ENCODE peak calls at places on chromosome 10, in eight cellular contexts. One of them, this sample, is unnamed.

GRCh38 chr10:13915710-13916109 is 328.9 kb downstream of the PRPF18 start:
- DNase-seq in NCI-H1436: no peak
- DNase-seq in GM23248: no peak
- DNase-seq in NCI-H1105: no peak
- DNase-seq in GM12865: no peak
- DNase-seq in activated CD4-positive, CD25-positive, alpha-beta regulatory T cell treated with anti-CD3 and anti-CD28 coated beads, Interleukin-2, amount 50 U/mL, for 72 hours: no peak
- DNase-seq in T-helper 9 cell: no peak
- DNase-seq in CD8-positive, alpha-beta memory T cell: no peak
- DNase-seq in this sample: no peak

GRCh38 chr10:123391275-123392028 is 237.2 kb downstream of the BUB3 start:
- DNase-seq in NCI-H1436: no peak
- DNase-seq in GM23248: no peak
- DNase-seq in NCI-H1105: no peak
- DNase-seq in GM12865: peak; percentile 96
- DNase-seq in activated CD4-positive, CD25-positive, alpha-beta regulatory T cell treated with anti-CD3 and anti-CD28 coated beads, Interleukin-2, amount 50 U/mL, for 72 hours: no peak
- DNase-seq in T-helper 9 cell: no peak
- DNase-seq in CD8-positive, alpha-beta memory T cell: no peak
- DNase-seq in this sample: no peak

GRCh38 chr10:13971586-13972475 is 358.9 kb downstream of the FRMD4A start:
- DNase-seq in NCI-H1436: no peak
- DNase-seq in GM23248: peak; percentile 40
- DNase-seq in NCI-H1105: no peak
- DNase-seq in GM12865: no peak
- DNase-seq in activated CD4-positive, CD25-positive, alpha-beta regulatory T cell treated with anti-CD3 and anti-CD28 coated beads, Interleukin-2, amount 50 U/mL, for 72 hours: no peak
- DNase-seq in T-helper 9 cell: no peak
- DNase-seq in CD8-positive, alpha-beta memory T cell: no peak
- DNase-seq in this sample: peak; percentile 72

GRCh38 chr10:132064771-132065437 is 842 bp upstream of the JAKMIP3 start:
- DNase-seq in NCI-H1436: no peak
- DNase-seq in GM23248: no peak
- DNase-seq in NCI-H1105: no peak
- DNase-seq in GM12865: no peak
- DNase-seq in activated CD4-positive, CD25-positive, alpha-beta regulatory T cell treated with anti-CD3 and anti-CD28 coated beads, Interleukin-2, amount 50 U/mL, for 72 hours: no peak
- DNase-seq in T-helper 9 cell: no peak
- DNase-seq in CD8-positive, alpha-beta memory T cell: no peak
- DNase-seq in this sample: no peak

GRCh38 chr10:78405231-78405630 is 371.6 kb downstream of the RPS24 start:
- DNase-seq in NCI-H1436: no peak
- DNase-seq in GM23248: peak; percentile 49
- DNase-seq in NCI-H1105: no peak
- DNase-seq in GM12865: no peak
- DNase-seq in activated CD4-positive, CD25-positive, alpha-beta regulatory T cell treated with anti-CD3 and anti-CD28 coated beads, Interleukin-2, amount 50 U/mL, for 72 hours: no peak
- DNase-seq in T-helper 9 cell: no peak
- DNase-seq in CD8-positive, alpha-beta memory T cell: no peak
- DNase-seq in this sample: peak; percentile 19

GRCh38 chr10:128233422-128233821 is 107.2 kb upstream of the MKI67 start:
- DNase-seq in NCI-H1436: no peak
- DNase-seq in GM23248: no peak
- DNase-seq in NCI-H1105: no peak
- DNase-seq in GM12865: no peak
- DNase-seq in activated CD4-positive, CD25-positive, alpha-beta regulatory T cell treated with anti-CD3 and anti-CD28 coated beads, Interleukin-2, amount 50 U/mL, for 72 hours: no peak
- DNase-seq in T-helper 9 cell: no peak
- DNase-seq in CD8-positive, alpha-beta memory T cell: no peak
- DNase-seq in this sample: no peak

GRCh38 chr10:67476201-67476600 is 219.8 kb downstream of the CTNNA3 start:
- DNase-seq in NCI-H1436: no peak
- DNase-seq in GM23248: no peak
- DNase-seq in NCI-H1105: no peak
- DNase-seq in GM12865: no peak
- DNase-seq in activated CD4-positive, CD25-positive, alpha-beta regulatory T cell treated with anti-CD3 and anti-CD28 coated beads, Interleukin-2, amount 50 U/mL, for 72 hours: no peak
- DNase-seq in T-helper 9 cell: no peak
- DNase-seq in CD8-positive, alpha-beta memory T cell: no peak
- DNase-seq in this sample: no peak

GRCh38 chr10:46264737-46265368 is 21.9 kb upstream of the ANTXRL start:
- DNase-seq in NCI-H1436: no peak
- DNase-seq in GM23248: no peak
- DNase-seq in NCI-H1105: no peak
- DNase-seq in GM12865: no peak
- DNase-seq in activated CD4-positive, CD25-positive, alpha-beta regulatory T cell treated with anti-CD3 and anti-CD28 coated beads, Interleukin-2, amount 50 U/mL, for 72 hours: peak; percentile 29
- DNase-seq in T-helper 9 cell: no peak
- DNase-seq in CD8-positive, alpha-beta memory T cell: no peak
- DNase-seq in this sample: no peak

GRCh38 chr10:59877191-59877671 is 29.1 kb downstream of the CCDC6 start:
- DNase-seq in NCI-H1436: no peak
- DNase-seq in GM23248: peak; percentile 68
- DNase-seq in NCI-H1105: no peak
- DNase-seq in GM12865: no peak
- DNase-seq in activated CD4-positive, CD25-positive, alpha-beta regulatory T cell treated with anti-CD3 and anti-CD28 coated beads, Interleukin-2, amount 50 U/mL, for 72 hours: no peak
- DNase-seq in T-helper 9 cell: no peak
- DNase-seq in CD8-positive, alpha-beta memory T cell: no peak
- DNase-seq in this sample: peak; percentile 22

GRCh38 chr10:122696687-122697086 is 3.0 kb downstream of the C10orf120 start:
- DNase-seq in NCI-H1436: no peak
- DNase-seq in GM23248: no peak
- DNase-seq in NCI-H1105: no peak
- DNase-seq in GM12865: no peak
- DNase-seq in activated CD4-positive, CD25-positive, alpha-beta regulatory T cell treated with anti-CD3 and anti-CD28 coated beads, Interleukin-2, amount 50 U/mL, for 72 hours: no peak
- DNase-seq in T-helper 9 cell: no peak
- DNase-seq in CD8-positive, alpha-beta memory T cell: no peak
- DNase-seq in this sample: no peak

GRCh38 chr10:27240891-27241639 is 468 bp upstream of the ACBD5 start:
- DNase-seq in NCI-H1436: no peak
- DNase-seq in GM23248: peak; percentile 48
- DNase-seq in NCI-H1105: no peak
- DNase-seq in GM12865: peak; percentile 67
- DNase-seq in activated CD4-positive, CD25-positive, alpha-beta regulatory T cell treated with anti-CD3 and anti-CD28 coated beads, Interleukin-2, amount 50 U/mL, for 72 hours: peak; percentile 49
- DNase-seq in T-helper 9 cell: no peak
- DNase-seq in CD8-positive, alpha-beta memory T cell: peak; percentile 39
- DNase-seq in this sample: no peak

GRCh38 chr10:59448616-59449015 is 86.3 kb upstream of the FAM13C start:
- DNase-seq in NCI-H1436: no peak
- DNase-seq in GM23248: no peak
- DNase-seq in NCI-H1105: no peak
- DNase-seq in GM12865: no peak
- DNase-seq in activated CD4-positive, CD25-positive, alpha-beta regulatory T cell treated with anti-CD3 and anti-CD28 coated beads, Interleukin-2, amount 50 U/mL, for 72 hours: no peak
- DNase-seq in T-helper 9 cell: no peak
- DNase-seq in CD8-positive, alpha-beta memory T cell: no peak
- DNase-seq in this sample: no peak

GRCh38 chr10:26665080-26666048 is 32.1 kb upstream of the PDSS1 start:
- DNase-seq in NCI-H1436: no peak
- DNase-seq in GM23248: no peak
- DNase-seq in NCI-H1105: no peak
- DNase-seq in GM12865: no peak
- DNase-seq in activated CD4-positive, CD25-positive, alpha-beta regulatory T cell treated with anti-CD3 and anti-CD28 coated beads, Interleukin-2, amount 50 U/mL, for 72 hours: no peak
- DNase-seq in T-helper 9 cell: no peak
- DNase-seq in CD8-positive, alpha-beta memory T cell: no peak
- DNase-seq in this sample: no peak

GRCh38 chr10:123636598-123637325 is 29.4 kb upstream of the GPR26 start:
- DNase-seq in NCI-H1436: no peak
- DNase-seq in GM23248: peak; percentile 77
- DNase-seq in NCI-H1105: no peak
- DNase-seq in GM12865: no peak
- DNase-seq in activated CD4-positive, CD25-positive, alpha-beta regulatory T cell treated with anti-CD3 and anti-CD28 coated beads, Interleukin-2, amount 50 U/mL, for 72 hours: no peak
- DNase-seq in T-helper 9 cell: no peak
- DNase-seq in CD8-positive, alpha-beta memory T cell: no peak
- DNase-seq in this sample: no peak

GRCh38 chr10:80568306-80568705 is 30.6 kb downstream of the SH2D4B start:
- DNase-seq in NCI-H1436: no peak
- DNase-seq in GM23248: no peak
- DNase-seq in NCI-H1105: no peak
- DNase-seq in GM12865: no peak
- DNase-seq in activated CD4-positive, CD25-positive, alpha-beta regulatory T cell treated with anti-CD3 and anti-CD28 coated beads, Interleukin-2, amount 50 U/mL, for 72 hours: no peak
- DNase-seq in T-helper 9 cell: no peak
- DNase-seq in CD8-positive, alpha-beta memory T cell: no peak
- DNase-seq in this sample: no peak

GRCh38 chr10:15265076-15265475 is 96.6 kb upstream of the NMT2 start:
- DNase-seq in NCI-H1436: no peak
- DNase-seq in GM23248: no peak
- DNase-seq in NCI-H1105: no peak
- DNase-seq in GM12865: peak; percentile 16
- DNase-seq in activated CD4-positive, CD25-positive, alpha-beta regulatory T cell treated with anti-CD3 and anti-CD28 coated beads, Interleukin-2, amount 50 U/mL, for 72 hours: no peak
- DNase-seq in T-helper 9 cell: no peak
- DNase-seq in CD8-positive, alpha-beta memory T cell: no peak
- DNase-seq in this sample: no peak

GRCh38 chr10:114714281-114714741 is 56.2 kb upstream of the ABLIM1 start:
- DNase-seq in NCI-H1436: no peak
- DNase-seq in GM23248: peak; percentile 74
- DNase-seq in NCI-H1105: peak; percentile 51
- DNase-seq in GM12865: no peak
- DNase-seq in activated CD4-positive, CD25-positive, alpha-beta regulatory T cell treated with anti-CD3 and anti-CD28 coated beads, Interleukin-2, amount 50 U/mL, for 72 hours: no peak
- DNase-seq in T-helper 9 cell: no peak
- DNase-seq in CD8-positive, alpha-beta memory T cell: no peak
- DNase-seq in this sample: peak; percentile 89

GRCh38 chr10:113683300-113683699 is 3.6 kb downstream of the CASP7 start:
- DNase-seq in NCI-H1436: no peak
- DNase-seq in GM23248: no peak
- DNase-seq in NCI-H1105: no peak
- DNase-seq in GM12865: peak; percentile 26
- DNase-seq in activated CD4-positive, CD25-positive, alpha-beta regulatory T cell treated with anti-CD3 and anti-CD28 coated beads, Interleukin-2, amount 50 U/mL, for 72 hours: no peak
- DNase-seq in T-helper 9 cell: no peak
- DNase-seq in CD8-positive, alpha-beta memory T cell: no peak
- DNase-seq in this sample: no peak

GRCh38 chr10:29622382-29622885 is 12.3 kb downstream of the SVIL start:
- DNase-seq in NCI-H1436: no peak
- DNase-seq in GM23248: no peak
- DNase-seq in NCI-H1105: no peak
- DNase-seq in GM12865: no peak
- DNase-seq in activated CD4-positive, CD25-positive, alpha-beta regulatory T cell treated with anti-CD3 and anti-CD28 coated beads, Interleukin-2, amount 50 U/mL, for 72 hours: no peak
- DNase-seq in T-helper 9 cell: no peak
- DNase-seq in CD8-positive, alpha-beta memory T cell: no peak
- DNase-seq in this sample: no peak

GRCh38 chr10:125016123-125016522 is 74.2 kb downstream of the ZRANB1 start:
- DNase-seq in NCI-H1436: no peak
- DNase-seq in GM23248: no peak
- DNase-seq in NCI-H1105: no peak
- DNase-seq in GM12865: no peak
- DNase-seq in activated CD4-positive, CD25-positive, alpha-beta regulatory T cell treated with anti-CD3 and anti-CD28 coated beads, Interleukin-2, amount 50 U/mL, for 72 hours: no peak
- DNase-seq in T-helper 9 cell: no peak
- DNase-seq in CD8-positive, alpha-beta memory T cell: no peak
- DNase-seq in this sample: no peak

GRCh38 chr10:76469675-76470074 is 1038.3 kb downstream of the LRMDA start:
- DNase-seq in NCI-H1436: no peak
- DNase-seq in GM23248: peak; percentile 15
- DNase-seq in NCI-H1105: no peak
- DNase-seq in GM12865: no peak
- DNase-seq in activated CD4-positive, CD25-positive, alpha-beta regulatory T cell treated with anti-CD3 and anti-CD28 coated beads, Interleukin-2, amount 50 U/mL, for 72 hours: no peak
- DNase-seq in T-helper 9 cell: no peak
- DNase-seq in CD8-positive, alpha-beta memory T cell: no peak
- DNase-seq in this sample: no peak

GRCh38 chr10:1454964-1455363 is 282.4 kb downstream of the ADARB2 start:
- DNase-seq in NCI-H1436: no peak
- DNase-seq in GM23248: no peak
- DNase-seq in NCI-H1105: peak; percentile 56
- DNase-seq in GM12865: no peak
- DNase-seq in activated CD4-positive, CD25-positive, alpha-beta regulatory T cell treated with anti-CD3 and anti-CD28 coated beads, Interleukin-2, amount 50 U/mL, for 72 hours: no peak
- DNase-seq in T-helper 9 cell: no peak
- DNase-seq in CD8-positive, alpha-beta memory T cell: no peak
- DNase-seq in this sample: no peak

GRCh38 chr10:68154211-68154497 is 44.9 kb downstream of the MYPN start:
- DNase-seq in NCI-H1436: peak; percentile 20
- DNase-seq in GM23248: peak; percentile 22
- DNase-seq in NCI-H1105: peak; percentile 41
- DNase-seq in GM12865: no peak
- DNase-seq in activated CD4-positive, CD25-positive, alpha-beta regulatory T cell treated with anti-CD3 and anti-CD28 coated beads, Interleukin-2, amount 50 U/mL, for 72 hours: no peak
- DNase-seq in T-helper 9 cell: no peak
- DNase-seq in CD8-positive, alpha-beta memory T cell: no peak
- DNase-seq in this sample: no peak

GRCh38 chr10:77946084-77946483 is 19.5 kb upstream of the DLG5 start:
- DNase-seq in NCI-H1436: no peak
- DNase-seq in GM23248: no peak
- DNase-seq in NCI-H1105: no peak
- DNase-seq in GM12865: no peak
- DNase-seq in activated CD4-positive, CD25-positive, alpha-beta regulatory T cell treated with anti-CD3 and anti-CD28 coated beads, Interleukin-2, amount 50 U/mL, for 72 hours: no peak
- DNase-seq in T-helper 9 cell: no peak
- DNase-seq in CD8-positive, alpha-beta memory T cell: no peak
- DNase-seq in this sample: no peak

GRCh38 chr10:58892039-58892665 is 284.3 kb upstream of the PHYHIPL start:
- DNase-seq in NCI-H1436: no peak
- DNase-seq in GM23248: peak; percentile 34
- DNase-seq in NCI-H1105: no peak
- DNase-seq in GM12865: no peak
- DNase-seq in activated CD4-positive, CD25-positive, alpha-beta regulatory T cell treated with anti-CD3 and anti-CD28 coated beads, Interleukin-2, amount 50 U/mL, for 72 hours: no peak
- DNase-seq in T-helper 9 cell: no peak
- DNase-seq in CD8-positive, alpha-beta memory T cell: no peak
- DNase-seq in this sample: no peak

GRCh38 chr10:74320717-74321116 is 169.7 kb downstream of the ADK start:
- DNase-seq in NCI-H1436: no peak
- DNase-seq in GM23248: no peak
- DNase-seq in NCI-H1105: no peak
- DNase-seq in GM12865: no peak
- DNase-seq in activated CD4-positive, CD25-positive, alpha-beta regulatory T cell treated with anti-CD3 and anti-CD28 coated beads, Interleukin-2, amount 50 U/mL, for 72 hours: no peak
- DNase-seq in T-helper 9 cell: no peak
- DNase-seq in CD8-positive, alpha-beta memory T cell: no peak
- DNase-seq in this sample: no peak